ENCODE peak calls at places on chromosomes 3 and 15, in five cellular contexts. T is HFFc6, R is epithelial cell of esophagus, L is tibial artery, C is AG04450. F is an unnamed sample.

GRCh38 chr3:72492240-72492639 is 356.0 kb downstream of the SHQ1 start:
- DNase-seq in L (peak), R (peak), T (peak), C (peak), F (no peak)

GRCh38 chr3:69364354-69364753 is 21.5 kb downstream of the FRMD4B start:
- DNase-seq in T (peak), R (peak), L (no peak), C (no peak), F (no peak)

GRCh38 chr3:37419979-37420378 is 245.6 kb upstream of the LRRFIP2 start:
- DNase-seq in L (no peak), C (no peak), T (no peak), R (no peak), F (no peak)

GRCh38 chr15:42149493-42150245 is 6.8 kb downstream of the PLA2G4F start:
- DNase-seq in R (no peak), T (no peak), C (no peak), L (peak), F (no peak)

GRCh38 chr15:99416191-99417188 is 149.3 kb upstream of the MEF2A start:
- DNase-seq in C (no peak), R (no peak), L (peak), T (no peak), F (peak)

GRCh38 chr15:75030023-75030413 is 6.6 kb downstream of the PPCDC start:
- DNase-seq in L (peak), C (no peak), T (no peak), R (peak), F (no peak)

GRCh38 chr15:67146214-67146613 is 80.8 kb downstream of the SMAD3 start:
- DNase-seq in C (peak), T (peak), R (peak), L (peak), F (no peak)

GRCh38 chr15:75578206-75578947 is 738 bp downstream of the PTPN9 start:
- DNase-seq in C (no peak), L (peak), T (no peak), R (peak), F (peak)

GRCh38 chr3:48820626-48821324 is 26.9 kb downstream of the PRKAR2A start:
- DNase-seq in R (peak), T (peak), L (no peak), C (peak), F (peak)

GRCh38 chr3:25820372-25820771 is 30.5 kb downstream of the OXSM start:
- DNase-seq in R (peak), L (no peak), C (peak), T (peak), F (no peak)

GRCh38 chr3:55885721-55886120 is 398.6 kb upstream of the WNT5A start:
- DNase-seq in R (peak), T (no peak), C (peak), L (no peak), F (no peak)

GRCh38 chr3:46215810-46216414 is 7.8 kb upstream of the CCR1 start:
- DNase-seq in R (peak), T (peak), C (peak), L (no peak), F (peak)

GRCh38 chr15:35194296-35194695 is 109.2 kb upstream of the NANOGP8 start:
- DNase-seq in L (no peak), R (peak), T (no peak), C (no peak), F (no peak)

GRCh38 chr3:195450731-195451229 is 8.0 kb upstream of the ACAP2 start:
- DNase-seq in L (no peak), C (peak), R (peak), T (peak), F (peak)

GRCh38 chr15:75731248-75732100 is 18.8 kb upstream of the CSPG4 start:
- DNase-seq in C (no peak), T (no peak), L (peak), R (no peak), F (no peak)

GRCh38 chr3:180962530-180962929 is 27.0 kb downstream of the DNAJC19 start:
- DNase-seq in R (no peak), C (no peak), T (no peak), L (no peak), F (no peak)

GRCh38 chr3:126516152-126516935 is 1.2 kb downstream of the UROC1 start:
- DNase-seq in L (no peak), C (no peak), T (no peak), R (no peak), F (no peak)

GRCh38 chr3:53157974-53158580 is 2.9 kb upstream of the PRKCD start:
- DNase-seq in C (no peak), L (no peak), T (no peak), R (no peak), F (no peak)

GRCh38 chr3:127820221-127820870 is 2.0 kb downstream of the MGLL start:
- DNase-seq in T (peak), R (peak), L (no peak), C (no peak), F (no peak)

GRCh38 chr3:143586565-143586964 is 261.7 kb downstream of the SLC9A9 start:
- DNase-seq in L (no peak), R (no peak), C (no peak), T (no peak), F (no peak)

GRCh38 chr3:63763156-63763555 is 55.9 kb upstream of the C3orf49 start:
- DNase-seq in L (no peak), C (no peak), R (peak), T (peak), F (no peak)

GRCh38 chr3:134449277-134449676 is 36.5 kb downstream of the ANAPC13 start:
- DNase-seq in R (peak), C (no peak), L (peak), T (peak), F (no peak)

GRCh38 chr3:197305854-197306253 is 7.4 kb upstream of the DLG1 start:
- DNase-seq in R (no peak), C (peak), L (no peak), T (peak), F (no peak)

GRCh38 chr3:157789162-157789561 is 285.9 kb upstream of the VEPH1 start:
- DNase-seq in C (no peak), L (no peak), R (peak), T (no peak), F (no peak)

GRCh38 chr3:142724682-142725351 is 983 bp downstream of the TRPC1 start:
- DNase-seq in C (no peak), R (no peak), T (peak), L (peak), F (peak)

GRCh38 chr3:1700650-1701049 is 398.0 kb upstream of the CNTN4 start:
- DNase-seq in C (no peak), T (no peak), R (no peak), L (no peak), F (no peak)

GRCh38 chr15:74505837-74506514 is 35.0 kb upstream of the ARID3B start:
- DNase-seq in C (no peak), L (peak), R (peak), T (peak), F (no peak)

GRCh38 chr3:30934208-30934550 is 39.7 kb upstream of the GADL1 start:
- DNase-seq in C (peak), T (peak), R (peak), L (no peak), F (no peak)

GRCh38 chr3:103440539-103441113 is 1005.8 kb downstream of the ZPLD1 start:
- DNase-seq in T (no peak), C (no peak), L (no peak), R (peak), F (no peak)

GRCh38 chr15:66503780-66504562 is 684 bp downstream of the RPL4 start:
- DNase-seq in T (no peak), R (no peak), C (no peak), L (no peak), F (peak)

GRCh38 chr15:75201609-75202250 is at the start of gene C15orf39:
- DNase-seq in C (no peak), R (peak), T (peak), L (peak), F (peak)

GRCh38 chr15:80160570-80161156 is 7.9 kb downstream of the FAH start:
- DNase-seq in L (peak), R (peak), T (peak), C (peak), F (peak)

GRCh38 chr3:186318135-186318534 is 43.9 kb downstream of the DGKG start:
- DNase-seq in C (no peak), L (no peak), T (peak), R (no peak), F (no peak)

GRCh38 chr15:67009576-67010569 is 55.5 kb upstream of the SMAD3 start:
- DNase-seq in T (no peak), R (peak), C (no peak), L (no peak), F (peak)

GRCh38 chr15:67083135-67083766 is 17.8 kb downstream of the SMAD3 start:
- DNase-seq in R (no peak), L (no peak), C (no peak), T (no peak), F (no peak)

DNA sequence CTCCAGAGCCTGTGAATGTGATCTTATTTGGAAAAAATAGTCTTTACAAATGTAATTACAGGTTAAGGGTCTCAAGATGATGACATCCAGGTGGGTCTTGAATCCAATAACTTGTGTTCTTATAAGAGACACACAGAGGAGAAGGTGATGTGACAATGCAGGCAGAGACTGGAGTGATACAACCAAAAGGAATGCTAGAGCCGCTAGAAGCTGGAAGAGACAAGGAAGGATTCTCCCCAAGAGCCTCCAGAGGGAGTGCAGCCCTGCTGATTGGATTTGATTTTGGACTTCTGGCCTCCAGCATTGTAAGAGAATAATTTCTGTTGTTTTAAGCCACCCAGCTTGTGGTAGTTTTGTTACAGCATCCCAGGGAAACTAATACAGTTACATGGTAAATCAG is 9.7 kb downstream of the MYH15 start:
- DNase-seq in C (no peak), R (peak), T (peak), L (no peak), F (no peak)
- TF ChIP-seq CTCF in C (no peak), R (no peak), T (peak), L (no peak), F (no peak)

DNA sequence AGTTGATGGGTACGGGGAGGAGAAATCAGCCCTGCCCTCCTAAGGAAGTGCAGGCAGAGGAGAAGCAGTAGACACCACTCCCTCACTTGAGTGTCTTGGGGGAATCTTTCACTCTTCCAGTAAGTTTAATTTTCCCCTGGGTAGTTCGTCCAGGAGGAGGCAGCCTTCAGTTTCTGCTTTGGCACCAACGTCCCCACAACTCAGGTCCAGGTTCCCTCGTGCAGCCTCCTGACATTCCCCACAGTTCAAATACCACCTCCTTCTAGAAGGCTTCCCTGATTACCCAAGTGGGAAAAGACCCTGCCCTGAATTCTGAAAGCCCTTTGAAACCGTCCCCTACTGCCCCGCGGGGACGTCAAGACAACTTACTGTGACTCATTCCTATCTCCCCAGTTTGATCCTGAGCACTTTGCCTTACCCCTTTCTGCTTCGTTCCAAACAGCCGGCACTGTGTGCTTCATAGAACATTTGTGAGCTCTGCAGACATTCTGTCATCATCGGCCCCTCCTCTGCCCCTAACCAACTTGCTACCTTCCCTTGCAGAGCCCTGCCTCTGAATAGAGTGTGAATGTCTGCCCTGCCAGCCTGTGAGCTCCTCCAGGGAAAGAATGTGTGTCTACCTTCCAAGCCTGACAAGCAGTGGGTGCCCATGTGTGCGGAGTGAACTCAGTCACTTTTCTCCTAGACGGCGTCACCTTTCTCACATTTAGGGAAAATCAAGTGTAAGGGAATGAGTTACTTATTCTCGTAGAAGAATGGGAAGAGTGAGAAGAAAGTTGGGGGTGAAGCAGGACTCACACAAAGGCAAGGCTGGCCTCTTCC is 14.5 kb upstream of the SRP14 start:
- DNase-seq in T (no peak), R (no peak), L (peak), C (no peak), F (no peak)
- TF ChIP-seq CTCF in T (peak), R (no peak), L (no peak), C (no peak), F (peak)

GRCh38 chr15:27985099-27985498 is 114.0 kb downstream of the OCA2 start:
- DNase-seq in L (no peak), T (no peak), R (no peak), C (no peak), F (no peak)

GRCh38 chr15:27990411-27991338 is 108.4 kb downstream of the OCA2 start:
- DNase-seq in L (no peak), T (no peak), R (no peak), C (no peak), F (no peak)

GRCh38 chr15:27989838-27990237 is 109.3 kb downstream of the OCA2 start:
- DNase-seq in C (no peak), T (no peak), R (no peak), L (no peak), F (no peak)

GRCh38 chr15:27993544-27993943 is 105.6 kb downstream of the OCA2 start:
- DNase-seq in T (no peak), R (no peak), L (no peak), C (no peak), F (no peak)

DNA sequence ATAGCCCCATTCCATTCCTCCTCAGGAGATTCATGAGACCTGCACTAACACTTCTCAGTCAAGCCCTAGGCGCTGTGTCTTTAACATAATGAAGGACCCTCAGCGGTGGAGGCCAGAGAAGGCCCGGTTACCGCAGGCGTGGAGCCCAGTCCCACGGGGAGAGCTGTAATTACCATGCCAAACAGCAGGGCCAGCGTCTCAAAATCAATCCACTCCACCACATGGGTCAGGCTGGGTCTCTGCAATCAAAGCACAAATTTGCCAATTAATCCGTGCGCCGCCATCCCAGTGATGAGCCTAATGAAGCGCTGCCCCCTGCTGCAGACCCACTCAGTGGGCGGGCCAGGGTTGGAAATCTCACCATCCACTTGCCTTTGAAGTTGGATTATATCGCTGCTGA is 109.7 kb downstream of the OCA2 start:
- DNase-seq in R (no peak), T (no peak), L (no peak), C (no peak), F (no peak)
- TF ChIP-seq CTCF in R (no peak), T (no peak), L (no peak), C (no peak), F (no peak)

GRCh38 chr3:192408721-192409151 is 318.6 kb downstream of the FGF12 start:
- DNase-seq in T (no peak), C (no peak), R (no peak), L (no peak), F (no peak)
- TF ChIP-seq CTCF in T (no peak), C (no peak), R (no peak), L (no peak), F (no peak)

GRCh38 chr15:94324835-94325767 is 93.7 kb downstream of the MCTP2 start:
- DNase-seq in C (no peak), T (no peak), R (peak), L (no peak), F (no peak)

GRCh38 chr15:94327356-94327936 is 96.1 kb downstream of the MCTP2 start:
- DNase-seq in L (no peak), C (peak), R (peak), T (peak), F (no peak)

GRCh38 chr15:94322141-94322540 is 90.8 kb downstream of the MCTP2 start:
- DNase-seq in L (no peak), R (no peak), C (no peak), T (no peak), F (no peak)

GRCh38 chr15:94323076-94323475 is 91.7 kb downstream of the MCTP2 start:
- DNase-seq in T (no peak), L (no peak), R (no peak), C (no peak), F (no peak)

GRCh38 chr15:94324117-94324826 is 92.9 kb downstream of the MCTP2 start:
- DNase-seq in L (no peak), C (peak), T (peak), R (peak), F (no peak)
- TF ChIP-seq CTCF in L (peak), C (peak), T (peak), R (peak), F (peak)

DNA sequence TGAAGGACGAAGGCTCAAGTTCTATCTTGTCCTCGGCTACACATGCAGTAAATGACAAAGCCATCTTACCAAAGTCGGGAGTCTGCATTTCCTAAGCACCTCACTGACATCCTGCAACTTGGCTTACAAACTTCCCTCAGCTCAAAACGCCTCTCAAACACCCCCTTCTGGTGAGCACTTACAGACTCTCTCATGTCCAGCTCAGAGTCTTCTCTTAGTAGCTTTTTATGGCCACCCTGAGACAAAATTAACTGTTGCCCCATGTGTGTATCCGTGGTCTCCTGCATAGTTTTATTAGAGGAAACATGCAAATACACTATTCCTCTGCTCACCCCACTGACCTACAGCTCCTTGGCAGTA is 819.7 kb downstream of the FHIT start:
- DNase-seq in L (no peak), T (no peak), R (peak), C (peak), F (no peak)
- TF ChIP-seq CTCF in L (no peak), T (no peak), R (no peak), C (peak), F (peak)

DNA sequence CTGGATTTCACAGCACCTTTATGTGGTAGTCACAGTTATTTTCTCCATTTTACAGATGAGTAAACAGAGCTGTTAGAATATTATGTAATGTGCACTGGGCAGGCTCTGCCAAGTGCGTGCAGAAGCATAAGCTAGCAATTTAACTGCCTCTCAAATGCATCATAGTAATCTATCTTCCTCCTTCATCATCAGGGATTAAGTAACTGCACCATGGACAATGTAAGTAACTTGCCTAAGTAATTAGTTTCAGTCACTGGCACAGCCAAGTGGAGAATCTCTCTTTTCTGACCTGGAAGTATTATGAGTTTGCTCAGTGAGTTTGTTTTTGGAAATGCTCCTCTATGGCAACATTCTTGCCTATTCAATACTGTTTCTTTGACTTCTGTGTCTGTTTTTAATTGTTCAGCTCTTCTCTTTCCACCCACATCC is 260.5 kb downstream of the PTPRG start:
- DNase-seq in T (peak), R (peak), L (no peak), C (no peak), F (no peak)
- TF ChIP-seq CTCF in T (no peak), R (no peak), L (no peak), C (no peak), F (no peak)

GRCh38 chr15:31200735-31201151 is 99.2 kb upstream of the TRPM1 start:
- DNase-seq in R (peak), T (peak), L (peak), C (peak), F (no peak)
- TF ChIP-seq CTCF in R (peak), T (peak), L (peak), C (peak), F (peak)

GRCh38 chr3:9078561-9079240 is 115.4 kb upstream of the RAD18 start:
- DNase-seq in T (no peak), R (no peak), L (no peak), C (no peak), F (no peak)
- TF ChIP-seq CTCF in T (peak), R (no peak), L (no peak), C (no peak), F (peak)

GRCh38 chr3:120039642-120040610 is 54.3 kb downstream of the GSK3B start:
- DNase-seq in T (no peak), R (no peak), L (no peak), C (no peak), F (no peak)
- TF ChIP-seq CTCF in T (peak), R (no peak), L (no peak), C (no peak), F (no peak)